ENCODE peak calls at places on chromosomes 6 and 20, in five cellular contexts. O is HFF-Myc; E is effector memory CD4-positive, alpha-beta T cell; W is neural progenitor cell; H is adrenal gland. X is an unnamed sample.

GRCh38 chr20:62540504-62540903 is 64.7 kb upstream of the GATA5 start:
- DNase-seq in W (no peak), O (no peak), E (no peak), H (no peak), X (no peak)

GRCh38 chr20:51434556-51435256 is 107.8 kb downstream of the NFATC2 start:
- DNase-seq in E (no peak), O (no peak), W (no peak), H (no peak), X (no peak)

GRCh38 chr6:1821188-1822183 is 211.8 kb downstream of the FOXC1 start:
- DNase-seq in W (no peak), E (no peak), O (peak), H (no peak), X (peak)

GRCh38 chr6:54817236-54817635 is 29.3 kb upstream of the FAM83B start:
- DNase-seq in O (no peak), W (no peak), H (no peak), E (no peak), X (no peak)

GRCh38 chr6:84227044-84227433 is 404 bp downstream of the CEP162 start:
- DNase-seq in W (peak), O (no peak), H (no peak), E (no peak), X (no peak)

GRCh38 chr20:58312836-58313235 is 3.3 kb downstream of the RAB22A start:
- DNase-seq in W (no peak), E (no peak), H (no peak), O (no peak), X (no peak)

GRCh38 chr20:24917056-24917455 is 32.0 kb upstream of the CST7 start:
- DNase-seq in O (no peak), E (no peak), H (no peak), W (no peak), X (peak)

GRCh38 chr20:25273541-25274358 is 25.9 kb downstream of the PYGB start:
- DNase-seq in O (no peak), H (no peak), W (no peak), E (no peak), X (no peak)

GRCh38 chr20:51760905-51761544 is 7.2 kb downstream of the ATP9A start:
- DNase-seq in W (peak), O (peak), H (no peak), E (no peak), X (peak)

GRCh38 chr6:163635731-163636344 is 221.3 kb downstream of the QKI start:
- DNase-seq in E (no peak), W (no peak), O (no peak), H (no peak), X (no peak)

GRCh38 chr6:15408008-15408407 is 162.1 kb downstream of the JARID2 start:
- DNase-seq in E (no peak), H (no peak), O (no peak), W (no peak), X (no peak)

GRCh38 chr6:125549202-125549884 is 200.1 kb upstream of the HEY2 start:
- DNase-seq in W (no peak), H (no peak), O (no peak), E (no peak), X (no peak)

GRCh38 chr20:23434521-23435313 is 4.8 kb upstream of the CSTL1 start:
- DNase-seq in E (no peak), H (no peak), O (no peak), W (no peak), X (no peak)

GRCh38 chr20:38458314-38458713 is 14.3 kb upstream of the RALGAPB start:
- DNase-seq in H (no peak), O (no peak), E (no peak), W (no peak), X (no peak)

GRCh38 chr6:11848852-11849731 is 70.5 kb upstream of the ADTRP start:
- DNase-seq in H (no peak), O (no peak), W (no peak), E (no peak), X (no peak)

GRCh38 chr6:154001494-154002285 is 37.4 kb upstream of the OPRM1 start:
- DNase-seq in H (no peak), W (no peak), O (no peak), E (no peak), X (no peak)

GRCh38 chr20:61753196-61753942 is 312.3 kb downstream of the TAF4 start:
- DNase-seq in O (no peak), E (no peak), W (no peak), H (no peak), X (no peak)

DNA sequence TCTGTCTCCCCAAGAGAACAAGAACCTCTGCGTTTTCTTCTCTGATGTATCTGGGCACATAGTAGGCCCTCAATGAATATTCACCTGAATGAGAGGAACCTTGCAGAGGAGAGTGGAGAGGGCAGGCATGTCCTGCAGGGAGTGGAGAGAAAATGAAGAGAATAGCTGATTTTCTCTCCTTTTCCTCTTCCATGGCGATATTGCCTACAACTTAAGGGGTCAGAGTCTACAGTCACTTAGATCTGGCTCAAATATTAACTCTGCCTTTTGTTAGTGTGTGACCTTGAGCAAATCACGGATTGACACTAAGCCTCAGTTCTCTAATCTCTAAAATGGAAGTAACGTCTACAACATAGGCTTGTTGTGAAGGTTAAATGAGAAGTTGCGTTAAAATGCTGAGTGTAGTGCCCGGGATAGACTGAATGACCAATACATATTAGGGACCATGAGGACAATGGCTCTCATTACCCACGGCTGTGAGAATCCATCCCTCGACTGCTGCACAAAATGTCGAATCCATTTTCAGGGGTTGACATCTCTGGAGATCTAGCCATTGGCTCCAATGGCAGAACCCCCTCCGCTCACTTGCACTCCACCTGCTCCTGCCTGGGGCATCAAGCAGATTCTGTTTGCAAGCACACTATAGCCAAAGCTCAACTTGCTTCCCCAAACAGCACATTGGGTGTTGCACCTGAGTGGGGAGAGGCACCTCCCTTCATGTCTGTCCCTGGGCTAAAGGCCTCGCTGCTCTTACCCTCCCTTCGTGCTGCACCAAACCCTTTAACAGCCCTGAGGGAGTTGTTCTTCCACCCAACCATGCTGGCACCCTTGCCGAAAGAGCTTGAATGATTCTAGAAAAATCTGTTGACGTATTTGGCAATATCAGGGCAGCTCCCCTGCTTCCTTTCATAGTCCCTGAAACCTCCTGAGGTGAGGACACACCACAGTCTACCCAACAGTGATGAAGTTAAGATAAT is 15.0 kb downstream of the CD83 start:
- DNase-seq in O (no peak), W (no peak), E (no peak), H (no peak), X (no peak)
- H3K4me3 ChIP-seq in O (no peak), W (no peak), E (no peak), H (no peak), X (no peak)

DNA sequence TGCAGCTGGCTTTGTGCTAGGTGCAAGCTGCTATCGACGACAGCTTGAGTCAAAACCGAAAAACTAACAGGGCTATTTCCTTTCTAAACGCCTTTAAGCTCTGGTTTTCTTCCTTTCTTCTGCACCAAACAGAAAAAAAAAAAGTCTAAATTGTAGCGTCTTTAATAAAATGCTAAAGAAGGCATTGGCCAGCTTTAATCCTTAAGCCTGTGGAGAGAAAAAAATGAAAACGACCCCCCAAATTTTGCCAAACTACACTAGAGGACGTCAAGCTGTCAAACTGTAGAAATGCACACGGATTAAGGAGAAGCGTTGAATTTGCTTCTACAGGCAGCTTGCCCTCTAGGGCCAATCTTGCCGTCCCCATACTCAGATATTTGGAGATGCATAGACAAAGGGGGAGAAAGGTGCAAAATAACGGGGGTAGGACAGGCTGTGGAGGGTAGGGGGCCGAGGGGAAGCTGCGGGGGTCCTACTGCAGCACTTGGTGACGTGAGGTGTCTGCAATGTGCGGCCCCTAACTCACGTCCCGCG is 1.5 kb upstream of the NRN1 start:
- DNase-seq in E (no peak), O (no peak), H (no peak), W (no peak), X (no peak)
- H3K4me3 ChIP-seq in E (peak), O (peak), H (peak), W (peak), X (peak)

DNA sequence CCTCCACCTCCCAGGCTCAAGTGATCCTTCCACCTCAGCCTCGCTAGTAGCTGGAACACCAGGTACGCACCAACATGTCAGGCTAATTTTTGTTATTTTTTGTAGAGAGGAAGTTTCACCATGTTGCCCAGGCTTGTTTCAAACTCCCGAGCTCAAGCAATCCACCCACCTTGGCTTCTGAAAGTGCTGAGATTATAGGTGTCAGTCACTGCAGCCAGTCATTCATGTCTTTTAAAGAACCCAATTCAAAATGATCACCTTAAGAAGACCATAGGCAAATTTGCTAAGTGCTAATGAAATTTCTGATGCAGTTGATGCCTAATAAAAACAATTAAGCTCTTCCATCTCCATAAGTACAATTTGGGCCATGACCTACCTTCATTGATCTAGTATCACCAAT is 2.6 kb upstream of the VNN2 start:
- DNase-seq in H (no peak), W (no peak), O (no peak), E (no peak), X (no peak)
- H3K4me3 ChIP-seq in H (no peak), W (no peak), O (no peak), E (no peak), X (no peak)

GRCh38 chr20:47521059-47521808 is 19.5 kb downstream of the NCOA3 start:
- DNase-seq in E (no peak), H (no peak), O (no peak), W (peak), X (no peak)
- H3K4me3 ChIP-seq in E (no peak), H (no peak), O (no peak), W (no peak), X (no peak)

GRCh38 chr6:134171517-134171916 is 119.1 kb upstream of the SLC2A12 start:
- DNase-seq in E (no peak), H (no peak), W (no peak), O (no peak), X (no peak)

GRCh38 chr6:134168580-134169223 is 116.3 kb upstream of the SLC2A12 start:
- DNase-seq in W (no peak), O (no peak), E (no peak), H (no peak), X (no peak)

GRCh38 chr6:134172020-134172766 is 119.8 kb upstream of the SLC2A12 start:
- DNase-seq in O (no peak), H (no peak), E (no peak), W (no peak), X (no peak)

GRCh38 chr6:134169881-134170486 is 117.6 kb upstream of the SLC2A12 start:
- DNase-seq in W (no peak), O (no peak), E (no peak), H (peak), X (no peak)

DNA sequence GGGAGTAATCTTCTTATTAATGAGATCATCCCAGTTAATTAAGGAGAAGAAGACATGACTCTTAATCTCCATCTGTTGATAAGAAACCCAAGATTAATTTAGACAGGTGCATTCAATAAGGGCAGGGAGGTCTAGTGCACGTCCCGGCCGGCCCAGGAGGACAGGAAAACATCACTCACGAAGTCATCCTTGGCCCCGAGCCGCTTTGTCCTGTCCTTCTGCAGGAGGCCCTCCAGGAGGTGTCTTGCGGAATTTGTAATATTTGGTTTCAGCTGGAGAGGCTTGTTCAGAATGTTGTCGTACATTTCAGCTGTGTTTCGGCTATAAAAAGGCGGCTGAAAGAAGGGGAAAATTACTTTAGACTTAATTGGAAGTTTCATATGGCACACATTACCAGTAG is 118.4 kb upstream of the SLC2A12 start:
- DNase-seq in O (no peak), W (peak), E (no peak), H (peak), X (no peak)
- H3K4me3 ChIP-seq in O (peak), W (no peak), E (no peak), H (peak), X (no peak)

GRCh38 chr20:1184638-1185315 is at the start of gene TMEM74B:
- DNase-seq in O (no peak), W (peak), H (no peak), E (no peak), X (no peak)

GRCh38 chr20:1185316-1185741 is 548 bp upstream of the TMEM74B start:
- DNase-seq in O (no peak), W (peak), E (no peak), H (peak), X (no peak)

GRCh38 chr20:1182136-1182535 is 2.6 kb downstream of the TMEM74B start:
- DNase-seq in E (no peak), H (no peak), W (no peak), O (no peak), X (no peak)

GRCh38 chr20:1184260-1184637 is 532 bp downstream of the TMEM74B start:
- DNase-seq in W (no peak), E (no peak), O (no peak), H (no peak), X (no peak)

DNA sequence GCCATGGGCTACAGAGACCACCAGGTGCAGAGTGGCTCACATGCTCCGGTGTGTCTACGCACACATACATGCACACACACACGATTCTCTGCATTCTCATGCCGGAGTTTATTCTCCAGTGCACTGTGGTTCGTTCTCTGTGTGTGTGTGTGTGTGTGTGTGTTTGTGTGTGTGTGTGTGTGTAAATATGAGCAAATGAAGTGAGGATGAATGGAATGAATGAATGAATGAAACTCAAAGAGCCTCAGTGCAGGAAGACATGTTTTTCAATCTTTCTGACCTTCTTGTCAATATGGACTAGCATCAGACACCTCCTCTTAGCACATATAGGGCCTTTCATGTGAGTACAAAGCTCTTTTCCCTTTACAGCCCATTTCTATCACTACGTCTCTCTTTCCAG is 1.6 kb downstream of the TMEM74B start:
- DNase-seq in H (no peak), O (no peak), W (no peak), E (no peak), X (no peak)
- H3K4me3 ChIP-seq in H (no peak), O (no peak), W (no peak), E (no peak), X (no peak)

DNA sequence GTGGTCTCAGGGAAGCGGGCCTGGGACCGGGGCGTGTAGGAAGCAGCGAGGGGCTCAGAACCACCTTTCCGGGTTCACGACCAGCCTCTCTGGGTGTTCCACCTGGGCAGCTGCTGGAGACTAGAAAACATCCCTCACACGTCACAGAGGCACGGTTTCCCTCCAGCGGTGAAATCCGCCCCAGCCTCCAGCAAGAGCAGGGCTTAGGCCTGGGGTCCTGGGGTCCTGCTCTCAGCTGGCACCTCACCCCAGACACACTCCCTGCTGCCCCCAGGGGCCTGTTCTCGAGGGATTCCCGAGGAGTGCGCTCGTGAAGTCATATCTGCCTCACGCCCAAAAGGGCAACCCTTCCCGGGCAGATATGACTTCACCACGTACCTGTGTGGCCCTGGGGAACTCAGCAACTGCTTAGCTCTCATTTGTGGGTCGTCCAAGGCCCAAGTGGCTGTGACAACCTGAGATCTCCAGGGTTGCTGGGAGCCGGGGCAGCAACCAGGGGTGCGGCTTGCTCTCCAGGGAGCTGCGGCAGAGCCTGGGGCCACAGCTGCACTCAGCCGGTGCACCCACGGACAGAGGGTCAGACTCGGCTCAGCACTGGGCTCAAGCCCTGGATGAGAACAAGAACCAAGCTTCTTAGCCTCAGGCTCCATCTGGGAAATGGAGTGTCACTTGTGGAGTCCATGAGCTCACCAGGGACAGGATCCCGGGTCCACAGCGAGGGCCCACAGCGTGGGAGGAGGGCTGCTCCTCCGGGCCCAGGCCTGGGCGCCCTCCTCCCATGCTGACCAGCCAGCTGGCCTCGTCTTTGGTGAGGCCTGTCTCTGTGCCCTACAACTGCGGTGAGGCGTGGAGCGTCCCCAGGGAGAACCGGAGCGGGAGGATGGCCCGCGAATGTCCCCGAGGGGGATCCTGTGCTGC is 661 bp downstream of the FNDC11 start:
- DNase-seq in W (peak), H (no peak), E (no peak), O (no peak), X (no peak)
- H3K4me3 ChIP-seq in W (peak), H (peak), E (peak), O (no peak), X (no peak)

DNA sequence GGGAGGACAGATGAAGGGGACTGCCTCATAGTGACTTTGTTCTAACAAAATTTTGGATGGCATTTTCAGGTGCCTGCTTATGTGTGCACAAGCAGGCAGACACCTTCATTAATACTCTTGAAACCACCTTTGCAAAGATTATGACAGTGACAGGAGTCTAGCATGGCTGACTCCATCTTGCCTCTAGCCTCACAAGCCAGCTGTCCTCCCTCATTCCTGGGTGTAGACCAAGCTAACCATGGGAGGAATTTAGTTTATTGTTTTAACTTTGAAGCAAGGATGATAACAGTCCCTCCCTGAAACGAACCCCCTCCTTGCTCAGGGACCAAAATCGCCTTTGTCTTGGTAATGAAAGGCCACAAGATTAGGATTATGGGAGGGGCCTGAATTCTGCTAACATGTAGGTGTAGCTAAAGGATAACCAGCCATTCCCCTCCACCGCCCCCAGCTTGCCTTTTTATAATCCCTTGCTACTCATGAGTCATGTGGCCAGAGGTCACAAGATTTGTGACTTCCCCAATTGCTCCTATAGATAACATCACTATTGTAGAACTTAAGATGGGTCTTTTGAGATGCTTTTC is 98.8 kb upstream of the MRPS10 start:
- DNase-seq in O (no peak), E (no peak), H (no peak), W (peak), X (peak)
- H3K4me3 ChIP-seq in O (no peak), E (no peak), H (no peak), W (no peak), X (no peak)

GRCh38 chr6:142897659-142898058 is 47.3 kb downstream of the HIVEP2 start:
- DNase-seq in W (no peak), H (no peak), E (no peak), O (no peak), X (no peak)
- H3K4me3 ChIP-seq in W (no peak), H (no peak), E (no peak), O (no peak), X (no peak)

DNA sequence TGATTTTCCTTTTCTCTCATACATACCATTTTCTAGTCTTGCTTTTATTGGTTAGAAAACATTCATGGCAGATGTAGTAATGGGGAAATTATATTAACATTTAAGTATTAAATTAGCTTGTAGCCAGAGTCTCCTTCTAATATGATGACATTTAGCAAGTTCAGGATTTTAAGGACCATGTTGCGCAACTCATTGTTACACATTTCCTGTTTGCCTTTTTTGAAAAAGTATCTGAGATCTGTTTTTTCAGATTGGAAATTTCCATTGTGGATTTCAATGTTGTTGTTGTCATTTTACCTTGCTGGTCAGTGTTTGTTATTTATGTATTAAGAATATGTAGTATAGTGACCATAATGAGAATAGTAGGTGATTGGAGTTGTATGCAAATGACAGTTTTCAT is 38.7 kb downstream of the CDKAL1 start:
- DNase-seq in H (no peak), O (no peak), W (no peak), E (no peak), X (no peak)
- H3K4me3 ChIP-seq in H (no peak), O (no peak), W (no peak), E (no peak), X (no peak)